ENCODE peak calls at places on chromosomes 6 and 20, in eight cellular contexts. W is GM10248; D is choroid plexus epithelial cell; I is ovary; J is stimulated activated CD4-positive, alpha-beta T cell treated with anti-CD3 and anti-CD28 coated beads, Interleukin-15, amount 100 ng/mL, for 1 hour; E is CD4-positive, alpha-beta memory T cell; V is psoas muscle; O is effector CD4-positive, alpha-beta T cell. S is an unnamed sample.
A peak's percentile ranks its signal among the peaks of the same experiment; 100 is the strongest.

GRCh38 chr6:163655217-163656121 is 241.0 kb downstream of the QKI start:
- DNase-seq in I (no peak), O (no peak), J (no peak), V (no peak), E (no peak), W (no peak), D (no peak), S (no peak)

GRCh38 chr6:1230689-1231605 is 81.0 kb upstream of the FOXQ1 start:
- DNase-seq in I (no peak), O (no peak), J (no peak), D (no peak), W (no peak), V (no peak), E (no peak), S (no peak)

GRCh38 chr20:23268792-23269354 is 81.7 kb upstream of the NXT1 start:
- DNase-seq in V (no peak), I (no peak), W (no peak), D (no peak), J (no peak), E (no peak), O (no peak), S (no peak)

GRCh38 chr6:166483026-166483425 is 100.3 kb upstream of the MPC1 start:
- DNase-seq in J (no peak), E (no peak), I (no peak), V (no peak), W (no peak), D (no peak), O (no peak), S (no peak)

GRCh38 chr20:20691477-20691863 is 21.0 kb downstream of the RALGAPA2 start:
- DNase-seq in E (no peak), V (no peak), W (no peak), O (no peak), D (no peak), J (no peak), I (no peak), S (no peak)

GRCh38 chr6:633611-634010 is 23.3 kb downstream of the HUS1B start:
- DNase-seq in W (no peak), O (no peak), I (no peak), J (no peak), E (no peak), D (no peak), V (no peak), S (no peak)

GRCh38 chr6:137390264-137390787 is 103.9 kb downstream of the OLIG3 start:
- DNase-seq in D (no peak), E (no peak), J (no peak), I (no peak), W (no peak), V (no peak), O (no peak), S (no peak)

GRCh38 chr20:64226686-64227576 is 28.6 kb upstream of the PCMTD2 start:
- DNase-seq in W (no peak), V (no peak), D (no peak), E (peak; percentile 63), O (no peak), J (no peak), I (no peak), S (no peak)

GRCh38 chr20:24953621-24954133 is 4.6 kb downstream of the CST7 start:
- DNase-seq in D (no peak), W (no peak), E (no peak), J (no peak), O (no peak), V (no peak), I (no peak), S (no peak)

GRCh38 chr6:31572041-31572911 is at the start of gene LTA:
- DNase-seq in J (peak; percentile 66), V (no peak), E (peak; percentile 90), I (no peak), W (peak; percentile 67), O (peak; percentile 70), D (no peak), S (peak; percentile 78)

GRCh38 chr6:158819213-158819976 is at the start of gene EZR:
- DNase-seq in V (peak; percentile 72), J (peak; percentile 82), D (peak; percentile 54), O (peak; percentile 79), E (peak; percentile 86), I (peak; percentile 77), W (peak; percentile 94), S (peak; percentile 74)

GRCh38 chr6:129860901-129861665 is at the start of gene TMEM244:
- DNase-seq in V (no peak), I (no peak), E (peak; percentile 38), W (no peak), D (peak; percentile 41), J (no peak), O (no peak), S (no peak)

GRCh38 chr6:104306206-104306605 is 553.5 kb downstream of the HACE1 start:
- DNase-seq in I (no peak), W (no peak), O (no peak), J (no peak), V (no peak), E (no peak), D (peak; percentile 19), S (no peak)

GRCh38 chr6:73028893-73029450 is 196.3 kb downstream of the KHDC1L start:
- DNase-seq in W (no peak), D (no peak), I (no peak), J (no peak), V (no peak), O (no peak), E (no peak), S (no peak)

GRCh38 chr20:56501116-56501515 is 23.4 kb upstream of the FAM209A start:
- DNase-seq in I (no peak), O (no peak), J (no peak), W (no peak), D (no peak), V (no peak), E (no peak), S (no peak)

GRCh38 chr6:140744648-140745320 is 1370.3 kb upstream of the CITED2 start:
- DNase-seq in I (no peak), O (no peak), J (no peak), W (no peak), V (no peak), E (no peak), D (peak; percentile 72), S (no peak)

GRCh38 chr6:49939993-49940498 is 23.9 kb downstream of the DEFB114 start:
- DNase-seq in D (no peak), I (no peak), O (no peak), W (no peak), J (no peak), V (no peak), E (no peak), S (no peak)

GRCh38 chr20:23257106-23257761 is 93.4 kb upstream of the NXT1 start:
- DNase-seq in J (no peak), O (no peak), V (no peak), E (no peak), I (no peak), W (no peak), D (peak; percentile 53), S (no peak)

GRCh38 chr6:157585274-157586087 is 204.5 kb downstream of the ZDHHC14 start:
- DNase-seq in D (no peak), I (no peak), W (no peak), O (no peak), V (no peak), J (no peak), E (no peak), S (no peak)

GRCh38 chr6:145139451-145139850 is 595.9 kb downstream of the EPM2A start:
- DNase-seq in W (no peak), J (no peak), V (no peak), O (no peak), E (no peak), D (peak; percentile 75), I (no peak), S (no peak)

GRCh38 chr6:108113557-108114519 is 39.3 kb upstream of the OSTM1 start:
- DNase-seq in V (no peak), D (peak; percentile 71), I (peak; percentile 27), E (no peak), W (no peak), O (no peak), J (no peak), S (peak; percentile 26)

GRCh38 chr20:24916412-24916811 is 32.7 kb upstream of the CST7 start:
- DNase-seq in D (no peak), V (no peak), O (no peak), E (no peak), J (no peak), I (no peak), W (no peak), S (no peak)

GRCh38 chr6:79313254-79313653 is 78.8 kb upstream of the HMGN3 start:
- DNase-seq in O (no peak), J (no peak), I (no peak), W (no peak), D (no peak), V (no peak), E (no peak), S (no peak)

GRCh38 chr6:163345931-163346330 is 68.6 kb upstream of the QKI start:
- DNase-seq in I (no peak), J (no peak), O (no peak), W (no peak), E (no peak), V (no peak), D (no peak), S (no peak)

GRCh38 chr6:34358389-34358906 is 34.0 kb downstream of the NUDT3 start:
- DNase-seq in W (no peak), J (no peak), I (peak; percentile 27), E (no peak), V (no peak), O (no peak), D (peak; percentile 90), S (no peak)

GRCh38 chr6:170011233-170012142 is 260.1 kb downstream of the ERMARD start:
- DNase-seq in E (no peak), V (no peak), J (no peak), W (no peak), D (no peak), I (no peak), O (no peak), S (no peak)

GRCh38 chr6:125262026-125263013 is 39.4 kb downstream of the HDDC2 start:
- DNase-seq in O (no peak), W (no peak), V (no peak), D (peak; percentile 76), J (no peak), E (no peak), I (no peak), S (no peak)

GRCh38 chr6:15843764-15844163 is 180.9 kb upstream of the DTNBP1 start:
- DNase-seq in I (no peak), D (no peak), O (no peak), E (no peak), V (no peak), W (no peak), J (no peak), S (no peak)

GRCh38 chr20:48052492-48052870 is 267.2 kb upstream of the SULF2 start:
- DNase-seq in O (no peak), D (no peak), E (no peak), J (no peak), I (peak; percentile 28), W (no peak), V (no peak), S (no peak)

GRCh38 chr6:82275686-82276085 is 28.1 kb upstream of the IBTK start:
- DNase-seq in I (no peak), E (no peak), V (no peak), J (no peak), O (no peak), D (no peak), W (no peak), S (no peak)